ENCODE peak calls at places on chromosomes 11 and 22, in four cellular contexts. C, Y, T and X are unnamed samples.

GRCh38 chr11:8392166-8392565 is 128.5 kb upstream of the LMO1 start:
- DNase-seq in C (no peak), Y (no peak), T (no peak), X (no peak)

GRCh38 chr11:120225372-120225909 is 14.5 kb upstream of the POU2F3 start:
- DNase-seq in C (no peak), Y (no peak), T (no peak), X (no peak)

GRCh38 chr22:44133901-44134511 is 46.7 kb upstream of the PARVG start:
- DNase-seq in C (no peak), Y (no peak), T (no peak), X (no peak)

GRCh38 chr22:29093501-29093921 is 20.7 kb downstream of the KREMEN1 start:
- DNase-seq in C (no peak), Y (peak; percentile 70), T (no peak), X (no peak)

GRCh38 chr11:22510741-22511140 is 114.9 kb downstream of the FANCF start:
- DNase-seq in C (no peak), Y (peak; percentile 44), T (no peak), X (no peak)

GRCh38 chr22:17119481-17120202 is 1.5 kb downstream of the TMEM121B start:
- DNase-seq in C (peak; percentile 84), Y (no peak), T (peak; percentile 56), X (no peak)

GRCh38 chr22:39267966-39268365 is 23.2 kb upstream of the PDGFB start:
- DNase-seq in C (no peak), Y (no peak), T (no peak), X (no peak)

GRCh38 chr11:83156150-83156995 is 558 bp upstream of the PCF11 start:
- DNase-seq in C (peak; percentile 88), Y (peak; percentile 100), T (peak; percentile 99), X (peak; percentile 100)

GRCh38 chr11:35524780-35525179 is 636 bp downstream of the PAMR1 start:
- DNase-seq in C (no peak), Y (peak; percentile 68), T (no peak), X (no peak)

GRCh38 chr11:61369372-61370348 is 7.5 kb downstream of the TMEM138 start:
- DNase-seq in C (no peak), Y (peak; percentile 99), T (no peak), X (peak; percentile 77)

GRCh38 chr22:32836286-32836859 is 34.9 kb downstream of the TIMP3 start:
- DNase-seq in C (no peak), Y (peak; percentile 22), T (peak; percentile 20), X (no peak)

GRCh38 chr22:46971141-46971775 is 208.8 kb downstream of the TBC1D22A start:
- DNase-seq in C (no peak), Y (peak; percentile 83), T (no peak), X (no peak)

GRCh38 chr11:44484211-44484610 is 81.3 kb upstream of the CD82 start:
- DNase-seq in C (no peak), Y (peak; percentile 5), T (peak; percentile 39), X (no peak)

GRCh38 chr11:126607776-126608625 is 252.5 kb downstream of the ST3GAL4 start:
- DNase-seq in C (no peak), Y (no peak), T (no peak), X (no peak)

GRCh38 chr22:35997438-35997837 is 31.2 kb downstream of the RBFOX2 start:
- DNase-seq in C (no peak), Y (peak; percentile 81), T (no peak), X (no peak)

GRCh38 chr11:105573091-105573490 is 36.8 kb upstream of the GRIA4 start:
- DNase-seq in C (no peak), Y (peak; percentile 41), T (no peak), X (no peak)

GRCh38 chr22:38863531-38864131 is 8.4 kb downstream of the CBX6 start:
- DNase-seq in C (no peak), Y (no peak), T (no peak), X (no peak)

GRCh38 chr11:91296628-91297027 is 928.0 kb upstream of the FAT3 start:
- DNase-seq in C (no peak), Y (peak; percentile 63), T (no peak), X (no peak)

GRCh38 chr22:23023294-23023693 is 47.0 kb upstream of the GNAZ start:
- DNase-seq in C (no peak), Y (no peak), T (no peak), X (no peak)

GRCh38 chr11:63862923-63863322 is 24.0 kb downstream of the MARK2 start:
- DNase-seq in C (no peak), Y (no peak), T (no peak), X (no peak)

GRCh38 chr11:43835104-43835503 is 45.5 kb upstream of the ALKBH3 start:
- DNase-seq in C (no peak), Y (no peak), T (no peak), X (no peak)

GRCh38 chr11:114142646-114143045 is 83.1 kb downstream of the ZBTB16 start:
- DNase-seq in C (no peak), Y (no peak), T (no peak), X (no peak)

GRCh38 chr11:65793144-65793581 is 6.3 kb downstream of the OVOL1 start:
- DNase-seq in C (no peak), Y (no peak), T (no peak), X (no peak)

GRCh38 chr22:41091139-41092022 is 1.0 kb upstream of the EP300 start:
- DNase-seq in C (peak; percentile 98), Y (peak; percentile 98), T (peak; percentile 96), X (peak; percentile 92)

GRCh38 chr11:84089072-84090057 is 803.2 kb upstream of the CCDC90B start:
- DNase-seq in C (no peak), Y (no peak), T (no peak), X (no peak)

DNA sequence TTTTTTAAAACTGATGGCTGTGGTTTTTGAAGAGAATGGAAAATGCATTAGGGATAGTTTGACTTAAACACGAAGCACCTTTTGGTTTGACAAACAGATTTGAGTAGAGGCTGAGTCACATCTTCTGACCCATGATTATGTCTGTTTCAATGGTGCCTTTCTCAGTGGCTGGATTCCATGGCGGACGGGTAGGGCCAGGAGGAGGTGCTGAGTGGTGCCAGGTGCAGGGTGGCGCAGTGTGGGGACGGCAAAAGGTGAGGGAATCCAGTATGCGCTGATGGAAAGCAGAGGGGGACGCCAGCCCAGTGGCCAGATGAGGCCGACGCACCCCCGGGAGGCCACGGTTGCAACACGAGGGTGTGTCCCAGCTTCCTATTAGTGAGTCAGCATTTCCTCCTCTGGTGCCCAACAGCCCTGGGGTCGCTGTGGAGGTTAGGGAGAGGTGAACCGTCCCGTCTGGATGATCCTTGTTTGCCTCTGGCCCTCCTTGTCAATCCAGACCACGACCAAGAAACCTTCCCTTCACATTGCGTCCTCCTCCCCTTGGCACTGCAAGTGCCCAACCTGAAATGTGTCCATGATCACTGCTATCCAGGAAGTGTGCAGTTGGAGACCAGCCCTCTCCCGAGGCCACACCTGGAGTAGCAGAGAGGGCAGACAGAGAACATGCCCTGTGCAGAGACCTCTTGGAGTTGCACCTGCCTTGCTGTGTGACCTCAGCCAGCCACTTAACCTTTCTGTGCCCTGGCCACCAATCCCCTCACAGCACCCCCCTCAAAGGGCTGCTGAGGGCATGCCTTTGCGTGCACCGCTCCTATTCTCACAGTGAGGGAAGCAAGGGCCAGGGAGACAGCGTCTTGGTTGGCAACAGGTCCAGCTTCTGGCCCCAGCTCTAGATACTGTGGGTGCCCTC is 32.5 kb upstream of the ATXN10 start:
- DNase-seq in C (no peak), Y (no peak), T (peak; percentile 56), X (no peak)
- TF ChIP-seq CHD1 in C (no peak), Y (no peak), T (no peak), X (no peak)

GRCh38 chr11:59676205-59676604 is 7.4 kb upstream of the PATL1 start:
- DNase-seq in C (no peak), Y (no peak), T (no peak), X (no peak)

GRCh38 chr11:59679347-59679746 is 10.5 kb upstream of the PATL1 start:
- DNase-seq in C (no peak), Y (no peak), T (no peak), X (no peak)

GRCh38 chr11:59678813-59679165 is 10.0 kb upstream of the PATL1 start:
- DNase-seq in C (no peak), Y (no peak), T (no peak), X (no peak)

GRCh38 chr11:59680287-59681154 is 11.7 kb upstream of the PATL1 start:
- DNase-seq in C (peak; percentile 67), Y (peak; percentile 83), T (peak; percentile 92), X (peak; percentile 20)

DNA sequence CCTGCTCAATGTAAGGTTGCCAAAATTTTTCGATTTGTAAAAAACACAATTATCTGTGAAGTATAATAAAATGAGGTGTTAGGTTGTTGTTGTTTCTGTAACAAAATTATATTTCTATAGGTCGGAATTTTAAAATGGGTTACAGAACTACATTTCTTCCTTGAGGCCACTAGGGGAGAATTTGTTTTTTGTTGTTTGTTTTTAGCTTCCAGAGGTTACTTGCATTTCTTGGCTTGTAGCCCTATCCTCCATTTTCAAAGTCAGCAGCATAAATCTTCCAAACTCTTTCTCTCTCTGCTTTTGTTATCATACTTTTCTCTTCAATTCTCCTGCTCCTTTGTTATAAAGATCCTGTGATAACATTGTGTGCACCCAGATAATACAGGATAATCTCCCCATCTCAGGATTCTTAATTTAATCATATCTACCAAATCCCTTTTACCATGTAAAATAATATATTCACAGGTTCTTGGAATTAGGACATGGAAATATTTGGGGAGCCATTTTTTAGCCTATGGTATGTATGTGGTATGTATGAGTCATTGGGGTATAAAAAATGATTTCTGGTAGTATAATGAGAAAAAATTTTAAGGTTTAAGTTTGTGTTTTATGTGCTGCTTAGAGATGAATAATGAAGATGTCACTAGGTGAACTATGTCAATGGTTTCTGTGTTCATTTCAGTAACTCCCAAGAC is 9.4 kb upstream of the PATL1 start:
- DNase-seq in C (no peak), Y (no peak), T (no peak), X (no peak)
- TF ChIP-seq CTCF in C (no peak), Y (no peak), T (no peak), X (no peak)

DNA sequence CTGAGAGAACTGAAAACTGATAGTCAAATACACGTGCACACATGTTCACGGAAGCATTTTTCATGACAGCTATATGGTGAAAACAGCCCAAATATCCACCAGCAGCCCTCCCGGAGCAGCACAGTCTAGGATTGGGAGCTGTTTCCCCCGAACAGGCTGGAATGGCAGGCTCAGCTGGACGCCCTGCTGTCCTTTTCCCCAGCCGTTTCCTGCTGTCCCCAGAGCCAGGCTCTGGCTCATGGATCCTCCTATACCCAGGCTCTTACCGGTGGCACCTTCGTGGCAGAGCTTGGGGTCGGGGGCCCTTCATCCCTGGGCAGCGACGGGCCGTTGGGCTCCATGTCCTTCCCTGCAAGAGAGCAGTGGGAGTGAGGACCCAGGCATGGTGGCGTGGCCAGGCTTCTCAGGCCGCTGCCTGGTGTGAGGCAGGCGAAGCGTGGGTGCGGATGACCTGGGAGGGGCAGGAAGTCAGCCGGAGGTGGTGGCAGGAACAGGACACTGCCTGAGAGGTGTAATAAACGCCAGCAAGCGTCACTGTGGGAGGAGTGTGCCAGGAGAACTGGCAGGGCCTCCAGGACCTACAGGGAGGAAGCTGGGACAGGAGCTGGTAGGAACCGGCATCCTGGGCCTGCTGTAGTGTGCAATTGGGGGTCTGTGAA is 38.8 kb downstream of the OSBPL5 start:
- DNase-seq in C (no peak), Y (no peak), T (no peak), X (no peak)
- TF ChIP-seq CHD1 in C (no peak), Y (no peak), T (no peak), X (no peak)

DNA sequence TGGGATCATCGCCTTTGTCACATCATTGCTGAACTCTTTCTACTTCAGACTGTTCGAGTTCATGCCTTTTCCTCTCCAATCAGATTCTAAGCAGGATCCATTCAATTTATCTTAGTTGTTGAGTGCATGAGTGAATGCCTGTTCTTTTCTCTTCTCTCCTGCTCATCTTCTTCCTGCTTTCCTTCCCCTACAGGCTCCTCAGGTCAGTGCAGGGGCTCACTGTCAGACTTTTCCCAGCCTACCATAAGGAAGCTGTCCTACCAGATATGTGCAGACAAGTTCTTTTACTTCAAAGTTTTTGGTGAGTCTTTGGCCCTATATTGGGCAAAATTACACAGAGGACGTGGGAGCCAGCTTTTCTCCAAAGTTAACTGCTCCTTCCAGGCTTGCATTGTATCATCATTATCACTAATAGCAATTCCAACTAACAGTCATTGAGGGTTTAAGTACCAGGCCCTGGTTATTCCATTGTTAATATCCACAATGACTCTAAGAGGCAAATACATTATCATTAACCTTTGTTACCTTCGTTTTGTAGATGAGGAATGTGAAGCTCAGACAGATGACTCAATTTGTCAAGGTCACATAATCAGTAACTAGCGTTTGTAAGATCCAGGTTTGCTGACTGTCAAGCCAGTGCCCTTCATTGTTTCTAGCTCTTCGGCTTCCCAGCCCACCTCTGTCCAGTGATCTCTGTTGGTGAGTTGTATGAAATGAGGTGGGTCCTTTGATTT is 30.4 kb downstream of the OR6Q1 start:
- DNase-seq in C (no peak), Y (peak; percentile 50), T (no peak), X (no peak)
- TF ChIP-seq CTCF in C (peak; percentile 60), Y (peak; percentile 34), T (no peak), X (no peak)